ENCODE peak calls at places on chromosomes 3 and 15, in six cellular contexts. O is coronary artery; A is fibroblast of lung; J is psoas muscle; G is CD8-positive, alpha-beta T cell; X is endothelial cell of umbilical vein. N is an unnamed sample.

GRCh38 chr3:193190387-193190786 is 50.6 kb upstream of the PLAAT1 start:
- DNase-seq in A (no peak), O (no peak), J (no peak), X (peak; percentile 56), G (no peak), N (no peak)

GRCh38 chr15:89406756-89407650 is 72.4 kb upstream of the POLG start:
- DNase-seq in A (no peak), X (no peak), G (no peak), O (no peak), J (no peak), N (no peak)

GRCh38 chr15:63439536-63440264 is 58.1 kb upstream of the CA12 start:
- DNase-seq in A (no peak), O (no peak), J (no peak), G (no peak), X (no peak), N (no peak)

GRCh38 chr3:134002326-134002725 is 27.4 kb downstream of the SLCO2A1 start:
- DNase-seq in G (no peak), X (no peak), A (peak; percentile 50), O (no peak), J (no peak), N (peak; percentile 53)

GRCh38 chr3:40623567-40623966 is 98.8 kb downstream of the ZNF621 start:
- DNase-seq in X (no peak), O (no peak), G (no peak), A (no peak), J (no peak), N (peak; percentile 28)

GRCh38 chr3:132641837-132642538 is 17.6 kb downstream of the ACAD11 start:
- DNase-seq in A (peak; percentile 76), J (no peak), G (no peak), X (peak; percentile 72), O (no peak), N (peak; percentile 86)

GRCh38 chr15:74159773-74160172 is 13.7 kb upstream of the ISLR start:
- DNase-seq in A (no peak), G (no peak), X (no peak), O (no peak), J (no peak), N (no peak)

GRCh38 chr3:52689151-52689550 is 3.3 kb downstream of the GNL3 start:
- DNase-seq in O (no peak), A (no peak), G (no peak), X (no peak), J (no peak), N (no peak)

GRCh38 chr3:196792771-196793170 is 53.1 kb downstream of the PAK2 start:
- DNase-seq in A (no peak), O (no peak), G (no peak), X (peak; percentile 58), J (no peak), N (peak; percentile 62)

GRCh38 chr15:101052031-101052620 is 133.0 kb downstream of the LRRK1 start:
- DNase-seq in X (no peak), G (no peak), O (peak; percentile 28), A (no peak), J (no peak), N (no peak)

GRCh38 chr3:190865828-190866227 is 3.3 kb upstream of the GMNC start:
- DNase-seq in G (no peak), X (no peak), J (no peak), O (no peak), A (no peak), N (no peak)

GRCh38 chr3:188507244-188507720 is 353.3 kb downstream of the LPP start:
- DNase-seq in G (no peak), A (peak; percentile 93), J (no peak), X (peak; percentile 83), O (no peak), N (peak; percentile 87)

GRCh38 chr3:151859125-151859741 is 14.2 kb upstream of the SUCNR1 start:
- DNase-seq in X (no peak), J (no peak), O (no peak), G (no peak), A (no peak), N (no peak)

GRCh38 chr15:70200511-70200991 is 102.8 kb upstream of the TLE3 start:
- DNase-seq in X (no peak), A (peak; percentile 19), G (no peak), O (no peak), J (peak; percentile 71), N (no peak)

GRCh38 chr3:100463002-100463401 is 29.4 kb upstream of the TMEM45A start:
- DNase-seq in X (peak; percentile 52), O (no peak), A (peak; percentile 81), J (no peak), G (no peak), N (peak; percentile 84)

GRCh38 chr3:68878322-68878721 is 54.0 kb downstream of the TAFA4 start:
- DNase-seq in O (no peak), G (no peak), J (no peak), A (peak; percentile 40), X (peak; percentile 29), N (peak; percentile 28)

GRCh38 chr3:161221881-161222600 is 930 bp downstream of the NMD3 start:
- DNase-seq in X (peak; percentile 42), O (no peak), A (peak; percentile 42), G (no peak), J (no peak), N (peak; percentile 48)

GRCh38 chr3:124772081-124772831 is 42.0 kb downstream of the UMPS start:
- DNase-seq in A (peak; percentile 68), J (peak; percentile 68), X (peak; percentile 100), O (no peak), G (no peak), N (peak; percentile 70)

GRCh38 chr3:4596596-4596995 is 103.4 kb downstream of the ITPR1 start:
- DNase-seq in G (no peak), A (no peak), X (no peak), J (no peak), O (no peak), N (no peak)

GRCh38 chr15:79412010-79412409 is 20.1 kb upstream of the MINAR1 start:
- DNase-seq in X (no peak), G (no peak), A (no peak), J (no peak), O (no peak), N (no peak)

GRCh38 chr3:51242939-51243338 is 142.2 kb upstream of the MANF start:
- DNase-seq in J (no peak), O (no peak), X (no peak), G (no peak), A (no peak), N (no peak)

GRCh38 chr3:58306662-58307286 is 454 bp downstream of the HTD2 start:
- DNase-seq in A (peak; percentile 11), J (peak; percentile 65), O (no peak), G (peak; percentile 17), X (peak; percentile 40), N (no peak)

GRCh38 chr3:171733561-171733960 is 76.7 kb downstream of the PLD1 start:
- DNase-seq in X (no peak), O (no peak), J (no peak), G (no peak), A (no peak), N (no peak)

GRCh38 chr15:59642351-59642750 is 15.0 kb downstream of the GTF2A2 start:
- DNase-seq in X (no peak), J (no peak), A (peak; percentile 19), G (no peak), O (no peak), N (peak; percentile 18)
- TF ChIP-seq CTCF in X (no peak), J (no peak), A (no peak), G (peak; percentile 21), O (no peak), N (peak; percentile 31)

DNA sequence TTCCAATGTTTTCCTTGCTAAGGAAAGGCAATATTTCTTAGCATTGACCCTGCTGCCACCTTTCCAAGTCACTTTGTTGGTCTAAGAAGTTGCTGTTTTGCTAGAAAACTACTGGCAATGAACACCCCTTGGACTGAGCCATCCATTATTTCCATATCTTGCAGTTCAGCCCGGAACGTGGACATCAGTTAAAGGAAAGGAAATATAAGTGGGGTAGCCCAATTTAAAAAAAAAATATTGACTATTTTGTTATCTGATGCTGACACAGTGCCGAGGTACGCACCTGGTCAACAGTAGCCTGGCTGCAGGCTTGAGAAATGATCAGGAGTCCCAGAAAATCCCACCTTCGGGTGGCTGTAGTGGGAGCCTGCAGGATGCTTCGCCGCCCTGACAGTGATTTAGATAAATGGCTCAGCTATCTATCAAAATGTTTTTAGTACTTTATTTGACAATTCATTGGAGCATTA is 1.4 kb downstream of the RARB start:
- DNase-seq in G (no peak), X (peak; percentile 70), A (no peak), O (no peak), J (no peak), N (peak; percentile 16)
- H3K4me3 ChIP-seq in G (no peak overlapping the region), X (peak overlapping the region; percentile 96), A (peak overlapping the region; percentile 82), O (peak overlapping the region; percentile 87), J (peak overlapping the region; percentile 73), N (peak overlapping the region; percentile 80)

GRCh38 chr3:33636125-33636855 is 81.8 kb downstream of the CLASP2 start:
- DNase-seq in G (no peak), X (peak; percentile 70), O (no peak), J (no peak), A (peak; percentile 89), N (peak; percentile 86)
- TF ChIP-seq CTCF in G (peak; percentile 63), X (peak; percentile 33), O (peak; percentile 65), J (peak; percentile 66), A (peak; percentile 53), N (peak; percentile 65)

GRCh38 chr15:23014394-23015000 is 24.9 kb downstream of the TUBGCP5 start:
- DNase-seq in X (no peak), O (no peak), A (no peak), J (no peak), G (no peak), N (no peak)

GRCh38 chr15:23013681-23014080 is 25.7 kb downstream of the TUBGCP5 start:
- DNase-seq in A (no peak), J (no peak), X (no peak), O (peak; percentile 46), G (no peak), N (no peak)
- H3K4me3 ChIP-seq in A (no peak overlapping the region), J (no peak overlapping the region), X (no peak overlapping the region), O (no peak overlapping the region), G (no peak overlapping the region), N (no peak overlapping the region)